ENCODE peak calls at places on chromosomes 11 and 22, in seven cellular contexts. S is B cell, C is uterus, W is BJ, D is kidney, G is PC-9, I is tibial nerve. F is an unnamed sample.

GRCh38 chr22:40653361-40653760 is 16.8 kb upstream of the MRTFA start:
- DNase-seq in G (no peak), C (no peak), I (no peak), D (no peak), W (no peak), S (no peak), F (no peak)

GRCh38 chr11:64611961-64612646 is 21.1 kb downstream of the SLC22A12 start:
- DNase-seq in G (no peak), S (no peak), W (no peak), C (no peak), I (no peak), D (no peak), F (no peak)

GRCh38 chr11:9565822-9566560 is 7.5 kb upstream of the WEE1 start:
- DNase-seq in D (no peak), S (no peak), G (peak), W (peak), C (peak), I (no peak), F (peak)

GRCh38 chr22:45626198-45626651 is 45.4 kb upstream of the ATXN10 start:
- DNase-seq in I (no peak), S (no peak), G (peak), C (no peak), W (no peak), D (peak), F (no peak)

GRCh38 chr22:27642104-27642800 is 159.3 kb downstream of the MN1 start:
- DNase-seq in D (no peak), W (no peak), I (no peak), G (no peak), S (no peak), C (no peak), F (no peak)

GRCh38 chr22:21823740-21824438 is 43.6 kb downstream of the MAPK1 start:
- DNase-seq in C (no peak), W (no peak), D (no peak), G (no peak), I (no peak), S (no peak), F (no peak)

GRCh38 chr11:122633219-122633829 is 22.2 kb upstream of the UBASH3B start:
- DNase-seq in G (no peak), C (no peak), W (no peak), S (peak), D (no peak), I (no peak), F (no peak)

GRCh38 chr11:12979928-12980689 is 29.0 kb upstream of the RASSF10 start:
- DNase-seq in D (no peak), G (no peak), C (no peak), I (no peak), S (no peak), W (no peak), F (no peak)

GRCh38 chr11:64767344-64768299 is 7.8 kb upstream of the PYGM start:
- DNase-seq in D (peak), W (no peak), S (peak), I (peak), C (peak), G (peak), F (no peak)

GRCh38 chr22:31241936-31242335 is 29.8 kb downstream of the LIMK2 start:
- DNase-seq in C (no peak), W (no peak), S (no peak), I (no peak), D (no peak), G (no peak), F (no peak)

GRCh38 chr11:64558065-64558745 is 32.8 kb upstream of the SLC22A12 start:
- DNase-seq in W (no peak), S (no peak), I (no peak), C (no peak), D (peak), G (no peak), F (no peak)

GRCh38 chr11:3170756-3171670 is 5.9 kb upstream of the OSBPL5 start:
- DNase-seq in C (no peak), G (no peak), W (no peak), I (no peak), D (peak), S (no peak), F (no peak)

GRCh38 chr11:2721163-2721935 is 21.6 kb upstream of the KCNQ1OT1 start:
- DNase-seq in D (peak), S (no peak), I (no peak), C (no peak), G (no peak), W (no peak), F (no peak)

GRCh38 chr22:28514314-28514713 is 165.3 kb downstream of the TTC28 start:
- DNase-seq in W (no peak), C (no peak), S (no peak), D (no peak), I (no peak), G (no peak), F (no peak)

GRCh38 chr11:41246399-41246745 is 213.1 kb downstream of the LRRC4C start:
- DNase-seq in W (no peak), G (no peak), I (no peak), C (no peak), D (peak), S (no peak), F (no peak)

GRCh38 chr11:64233913-64234839 is at the start of gene VEGFB:
- DNase-seq in D (peak), C (peak), G (peak), W (no peak), S (peak), I (peak), F (no peak)

GRCh38 chr22:41957941-41958556 is 6.1 kb downstream of the SMIM45 start:
- DNase-seq in D (no peak), C (no peak), S (peak), I (no peak), W (no peak), G (no peak), F (no peak)

GRCh38 chr11:111128471-111128870 is 117.1 kb upstream of the POU2AF2 start:
- DNase-seq in I (no peak), S (no peak), D (no peak), C (no peak), G (no peak), W (no peak), F (no peak)

GRCh38 chr22:36965716-36966115 is 52.3 kb downstream of the CSF2RB start:
- DNase-seq in G (no peak), I (no peak), W (no peak), D (no peak), S (no peak), C (no peak), F (no peak)

GRCh38 chr11:63443714-63444113 is 47.3 kb downstream of the PLAAT5 start:
- DNase-seq in G (no peak), W (no peak), D (no peak), C (no peak), I (no peak), S (no peak), F (no peak)

GRCh38 chr11:70808686-70809375 is 410.5 kb downstream of the CTTN start:
- DNase-seq in W (no peak), G (no peak), D (no peak), I (no peak), C (no peak), S (no peak), F (no peak)

GRCh38 chr11:47552581-47553416 is at the start of gene CELF1:
- DNase-seq in C (peak), S (peak), G (peak), W (no peak), D (peak), I (peak), F (no peak)

GRCh38 chr22:29748248-29748893 is 18.4 kb downstream of the ZMAT5 start:
- DNase-seq in W (no peak), C (no peak), D (no peak), S (no peak), G (no peak), I (no peak), F (no peak)

GRCh38 chr22:36194971-36195370 is 6.6 kb downstream of the APOL4 start:
- DNase-seq in C (peak), W (no peak), G (peak), I (no peak), S (peak), D (no peak), F (peak)

GRCh38 chr11:69650832-69651344 is 9.9 kb downstream of the CCND1 start:
- DNase-seq in W (no peak), G (no peak), C (no peak), D (peak), S (no peak), I (no peak), F (no peak)

GRCh38 chr11:94100253-94100652 is 28.4 kb upstream of the PANX1 start:
- DNase-seq in I (no peak), D (no peak), S (no peak), W (no peak), G (no peak), C (no peak), F (no peak)

GRCh38 chr11:34411786-34412185 is 26.9 kb upstream of the CAT start:
- DNase-seq in D (no peak), C (no peak), W (no peak), I (no peak), S (no peak), G (no peak), F (no peak)

GRCh38 chr22:37267128-37267587 is 15.2 kb upstream of the CYTH4 start:
- DNase-seq in S (peak), D (no peak), C (no peak), G (peak), W (no peak), I (no peak), F (no peak)

GRCh38 chr11:63764712-63765631 is 3.6 kb downstream of the ZFTA start:
- DNase-seq in D (peak), C (peak), I (no peak), S (no peak), W (no peak), G (no peak), F (no peak)

GRCh38 chr22:50035976-50036375 is 22.1 kb downstream of the TTLL8 start:
- DNase-seq in C (no peak), W (no peak), S (no peak), D (peak), I (no peak), G (no peak), F (no peak)

GRCh38 chr22:30720263-30720837 is 25.7 kb downstream of the OSBP2 start:
- DNase-seq in W (no peak), C (no peak), I (no peak), D (no peak), S (no peak), G (no peak), F (no peak)

GRCh38 chr11:13141731-13142724 is 132.9 kb downstream of the RASSF10 start:
- DNase-seq in W (no peak), I (no peak), C (no peak), G (no peak), S (no peak), D (no peak), F (no peak)

GRCh38 chr11:79400717-79401330 is 40.0 kb downstream of the TENM4 start:
- DNase-seq in I (no peak), G (peak), D (peak), S (peak), W (no peak), C (no peak), F (no peak)

GRCh38 chr11:78192223-78192719 is 3.6 kb downstream of the USP35 start:
- DNase-seq in I (no peak), W (no peak), S (no peak), D (no peak), G (no peak), C (no peak), F (no peak)

GRCh38 chr11:12942157-12942556 is 67.0 kb upstream of the RASSF10 start:
- DNase-seq in G (no peak), S (no peak), C (no peak), W (no peak), I (no peak), D (no peak), F (no peak)

GRCh38 chr11:18329196-18329870 is 7.0 kb downstream of the GTF2H1 start:
- DNase-seq in C (no peak), W (no peak), G (peak), S (no peak), I (no peak), D (no peak), F (no peak)

GRCh38 chr22:49942565-49943404 is 17.8 kb upstream of the PIM3 start:
- DNase-seq in S (no peak), D (no peak), C (no peak), G (no peak), I (no peak), W (no peak), F (no peak)

GRCh38 chr22:43262990-43263644 is 76.2 kb upstream of the TTLL12 start:
- DNase-seq in C (no peak), G (peak), W (no peak), I (no peak), S (peak), D (peak), F (no peak)

GRCh38 chr11:130653838-130654601 is 205.6 kb downstream of the ADAMTS15 start:
- DNase-seq in I (peak), G (peak), W (no peak), D (peak), C (no peak), S (no peak), F (peak)

GRCh38 chr11:114298701-114299090 is 2.5 kb downstream of the NNMT start:
- DNase-seq in D (no peak), S (no peak), W (no peak), I (no peak), C (no peak), G (no peak), F (no peak)

GRCh38 chr11:114297806-114298700 is 1.9 kb downstream of the NNMT start:
- DNase-seq in W (no peak), D (no peak), C (no peak), I (no peak), G (no peak), S (no peak), F (no peak)

GRCh38 chr11:114295676-114296081 is 520 bp upstream of the NNMT start:
- DNase-seq in W (no peak), I (no peak), S (no peak), D (no peak), G (no peak), C (no peak), F (no peak)

GRCh38 chr11:114296979-114297372 is 777 bp downstream of the NNMT start:
- DNase-seq in G (no peak), C (no peak), D (no peak), S (no peak), I (no peak), W (no peak), F (no peak)

GRCh38 chr11:114296190-114296978 is at the start of gene NNMT:
- DNase-seq in W (peak), S (no peak), G (no peak), C (peak), I (peak), D (peak), F (peak)
- TF ChIP-seq CTCF in W (no peak), S (no peak), G (no peak), C (no peak), I (no peak), D (no peak), F (peak)

GRCh38 chr11:1706634-1707400 is 9.8 kb downstream of the KRTAP5-6 start:
- DNase-seq in W (no peak), G (no peak), C (no peak), S (no peak), I (no peak), D (no peak), F (no peak)
- TF ChIP-seq CTCF in W (peak), G (peak), C (no peak), S (no peak), I (no peak), D (no peak), F (peak)

DNA sequence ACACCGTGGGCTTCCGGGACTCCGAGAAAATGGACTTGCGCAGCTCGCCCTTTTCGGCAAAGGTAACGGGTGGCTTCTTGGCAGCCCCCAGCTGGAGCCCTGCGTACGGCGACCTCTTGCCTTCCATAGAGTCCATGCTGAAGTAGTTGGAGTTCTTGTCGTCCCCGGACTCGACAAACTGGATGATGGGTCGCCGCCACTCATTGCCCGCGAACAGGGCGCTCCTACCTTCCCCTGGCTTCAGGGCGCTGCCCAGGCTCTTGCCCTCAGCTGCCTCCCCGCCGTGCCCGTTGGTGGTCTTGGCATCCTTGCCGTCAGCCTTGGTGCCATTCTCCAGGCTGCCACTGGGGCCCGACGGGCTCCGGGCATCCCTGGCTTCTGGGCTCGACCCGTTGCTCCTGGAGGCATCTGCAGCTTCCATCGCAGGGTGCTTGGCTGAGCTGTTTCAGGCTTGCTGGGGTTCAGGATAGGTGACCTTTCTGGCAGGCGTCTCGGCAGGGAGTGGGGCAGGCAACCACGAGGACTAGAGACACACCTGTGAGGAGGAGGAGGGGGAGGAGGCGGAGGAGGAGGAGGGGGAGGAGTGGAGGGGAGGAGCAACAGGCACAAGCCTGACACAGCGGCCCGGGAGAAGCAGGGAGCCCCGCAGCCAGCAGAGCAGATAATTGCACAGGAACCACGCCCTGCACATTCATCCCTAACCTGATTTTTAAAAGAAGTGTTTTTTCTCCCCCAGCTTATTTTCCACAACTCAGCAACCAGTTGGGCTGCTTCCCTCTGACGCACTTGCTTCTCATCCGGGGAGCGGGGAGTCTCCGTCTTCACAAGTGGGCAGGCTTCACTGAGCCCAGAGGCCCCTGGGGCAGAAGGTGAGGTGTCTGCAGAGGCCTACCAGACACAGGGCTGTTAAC is at the start of gene TRIM29:
- DNase-seq in C (no peak), W (no peak), I (peak), G (peak), D (peak), S (no peak), F (no peak)
- TF ChIP-seq CTCF in C (no peak), W (no peak), I (no peak), G (peak), D (no peak), S (no peak), F (peak)

DNA sequence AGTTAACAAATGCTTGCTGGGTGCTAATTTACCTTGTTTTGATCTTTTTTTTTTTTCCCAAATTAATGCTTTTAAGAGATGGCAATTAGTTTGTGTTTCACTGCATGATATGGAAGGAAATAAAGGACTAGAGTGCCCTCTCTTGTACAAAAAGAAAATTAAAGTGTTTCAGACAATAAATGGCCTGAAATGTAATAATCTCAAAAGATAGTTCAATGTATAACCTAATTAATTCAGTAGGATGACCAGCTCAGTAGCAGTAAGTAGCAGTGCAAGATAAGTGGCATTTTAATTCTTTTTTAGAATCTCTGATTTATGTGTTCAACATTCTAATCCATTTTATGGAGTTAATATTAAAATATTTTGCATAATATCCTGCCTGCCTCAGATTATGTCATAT is 39.9 kb upstream of the MYO18B start:
- DNase-seq in D (no peak), S (peak), G (no peak), C (no peak), I (no peak), W (no peak), F (no peak)
- TF ChIP-seq CTCF in D (peak), S (peak), G (peak), C (peak), I (peak), W (peak), F (peak)

GRCh38 chr11:44037658-44037998 is 10.2 kb upstream of the ACCSL start:
- DNase-seq in S (no peak), W (no peak), D (no peak), G (no peak), C (no peak), I (no peak), F (no peak)
- TF ChIP-seq CTCF in S (no peak), W (no peak), D (no peak), G (no peak), C (no peak), I (no peak), F (no peak)

GRCh38 chr11:119100246-119100959 is 1.2 kb downstream of the DPAGT1 start:
- DNase-seq in W (no peak), I (no peak), G (no peak), C (no peak), S (no peak), D (no peak), F (no peak)
- TF ChIP-seq CTCF in W (peak), I (no peak), G (peak), C (no peak), S (no peak), D (no peak), F (peak)

DNA sequence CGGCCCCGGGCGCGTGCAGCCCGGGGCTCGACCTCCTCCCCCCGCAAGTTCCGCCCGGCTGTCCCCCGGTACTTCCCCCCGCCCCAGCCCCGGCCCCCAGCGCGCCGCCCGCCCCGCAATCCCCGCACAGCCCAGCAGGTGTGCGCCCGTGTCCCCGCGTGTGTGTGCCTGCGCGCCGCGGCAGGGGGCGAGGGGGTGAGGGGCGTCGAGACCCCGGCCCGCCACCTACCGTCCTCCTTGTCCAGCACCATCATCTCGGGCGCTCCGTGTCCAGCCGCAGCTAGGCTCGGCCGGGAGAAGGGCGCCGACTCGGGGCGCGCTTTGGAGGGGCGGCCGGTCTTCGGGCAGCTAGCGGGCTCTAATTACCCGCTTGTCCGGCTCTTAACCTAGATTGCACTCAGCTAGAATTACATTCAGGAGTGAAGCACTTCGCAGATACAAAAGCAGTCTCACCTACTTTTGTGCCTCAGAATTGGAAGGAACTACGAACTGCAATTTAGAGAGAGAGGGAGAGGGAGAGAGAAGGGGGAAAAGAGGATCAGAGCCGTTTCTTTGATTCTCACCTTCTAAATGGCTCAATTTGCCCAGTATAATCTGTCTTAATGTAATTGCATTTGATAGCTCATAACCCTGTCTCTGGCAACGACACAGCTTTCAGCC is 439 bp downstream of the LMO1 start:
- DNase-seq in W (no peak), C (peak), I (no peak), S (no peak), D (peak), G (no peak), F (no peak)
- TF ChIP-seq CTCF in W (no peak), C (peak), I (no peak), S (no peak), D (no peak), G (no peak), F (no peak)

F was measured in epithelial cell of proximal tubule.